ENCODE peak calls at places on chromosome 11, in ten cellular contexts. One of them, this sample, is unnamed.

GRCh38 chr11:118903204-118904015 is 19.7 kb downstream of the CXCR5 start:
- DNase-seq in ovary: no peak
- DNase-seq in gastrocnemius medialis: peak
- DNase-seq in upper lobe of left lung: peak
- DNase-seq in HCT116: no peak
- DNase-seq in Peyer's patch: no peak
- DNase-seq in H1: no peak
- DNase-seq in K562: no peak
- DNase-seq in heart left ventricle: peak
- DNase-seq in transverse colon: no peak
- DNase-seq in this sample: no peak

GRCh38 chr11:62124186-62125113 is 639 bp downstream of the INCENP start:
- DNase-seq in ovary: no peak
- DNase-seq in gastrocnemius medialis: no peak
- DNase-seq in upper lobe of left lung: no peak
- DNase-seq in HCT116: no peak
- DNase-seq in Peyer's patch: no peak
- DNase-seq in H1: no peak
- DNase-seq in K562: peak
- DNase-seq in heart left ventricle: no peak
- DNase-seq in transverse colon: peak
- DNase-seq in this sample: peak

GRCh38 chr11:2951235-2952110 is 22.3 kb upstream of the PHLDA2 start:
- DNase-seq in ovary: no peak
- DNase-seq in gastrocnemius medialis: no peak
- DNase-seq in upper lobe of left lung: no peak
- DNase-seq in HCT116: no peak
- DNase-seq in Peyer's patch: no peak
- DNase-seq in H1: no peak
- DNase-seq in K562: no peak
- DNase-seq in heart left ventricle: no peak
- DNase-seq in transverse colon: no peak
- DNase-seq in this sample: no peak

GRCh38 chr11:120996973-120997372 is 26.9 kb upstream of the TBCEL start:
- DNase-seq in ovary: no peak
- DNase-seq in gastrocnemius medialis: no peak
- DNase-seq in upper lobe of left lung: no peak
- DNase-seq in HCT116: no peak
- DNase-seq in Peyer's patch: no peak
- DNase-seq in H1: no peak
- DNase-seq in K562: no peak
- DNase-seq in heart left ventricle: no peak
- DNase-seq in transverse colon: no peak
- DNase-seq in this sample: no peak

GRCh38 chr11:87280143-87280542 is 242.4 kb downstream of the TMEM135 start:
- DNase-seq in ovary: no peak
- DNase-seq in gastrocnemius medialis: no peak
- DNase-seq in upper lobe of left lung: no peak
- DNase-seq in HCT116: no peak
- DNase-seq in Peyer's patch: no peak
- DNase-seq in H1: no peak
- DNase-seq in K562: no peak
- DNase-seq in heart left ventricle: no peak
- DNase-seq in transverse colon: no peak
- DNase-seq in this sample: no peak

GRCh38 chr11:119590651-119591308 is 138.2 kb downstream of the NECTIN1 start:
- DNase-seq in ovary: no peak
- DNase-seq in gastrocnemius medialis: no peak
- DNase-seq in upper lobe of left lung: no peak
- DNase-seq in HCT116: no peak
- DNase-seq in Peyer's patch: no peak
- DNase-seq in H1: no peak
- DNase-seq in K562: no peak
- DNase-seq in heart left ventricle: no peak
- DNase-seq in transverse colon: no peak
- DNase-seq in this sample: no peak

GRCh38 chr11:66247801-66248200 is 20.6 kb upstream of the RAB1B start:
- DNase-seq in ovary: no peak
- DNase-seq in gastrocnemius medialis: no peak
- DNase-seq in upper lobe of left lung: no peak
- DNase-seq in HCT116: no peak
- DNase-seq in Peyer's patch: no peak
- DNase-seq in H1: no peak
- DNase-seq in K562: no peak
- DNase-seq in heart left ventricle: no peak
- DNase-seq in transverse colon: no peak
- DNase-seq in this sample: no peak

GRCh38 chr11:29272019-29272654 is 744.7 kb downstream of the KCNA4 start:
- DNase-seq in ovary: no peak
- DNase-seq in gastrocnemius medialis: no peak
- DNase-seq in upper lobe of left lung: no peak
- DNase-seq in HCT116: peak
- DNase-seq in Peyer's patch: no peak
- DNase-seq in H1: no peak
- DNase-seq in K562: no peak
- DNase-seq in heart left ventricle: no peak
- DNase-seq in transverse colon: no peak
- DNase-seq in this sample: no peak

GRCh38 chr11:13303668-13304649 is 26.4 kb downstream of the BMAL1 start:
- DNase-seq in ovary: no peak
- DNase-seq in gastrocnemius medialis: no peak
- DNase-seq in upper lobe of left lung: no peak
- DNase-seq in HCT116: no peak
- DNase-seq in Peyer's patch: no peak
- DNase-seq in H1: no peak
- DNase-seq in K562: no peak
- DNase-seq in heart left ventricle: no peak
- DNase-seq in transverse colon: no peak
- DNase-seq in this sample: no peak

GRCh38 chr11:73326929-73327811 is 19.1 kb downstream of the ARHGEF17 start:
- DNase-seq in ovary: no peak
- DNase-seq in gastrocnemius medialis: no peak
- DNase-seq in upper lobe of left lung: no peak
- DNase-seq in HCT116: no peak
- DNase-seq in Peyer's patch: no peak
- DNase-seq in H1: no peak
- DNase-seq in K562: no peak
- DNase-seq in heart left ventricle: peak
- DNase-seq in transverse colon: no peak
- DNase-seq in this sample: no peak

GRCh38 chr11:79296113-79296512 is 144.7 kb downstream of the TENM4 start:
- DNase-seq in ovary: no peak
- DNase-seq in gastrocnemius medialis: no peak
- DNase-seq in upper lobe of left lung: no peak
- DNase-seq in HCT116: no peak
- DNase-seq in Peyer's patch: no peak
- DNase-seq in H1: no peak
- DNase-seq in K562: no peak
- DNase-seq in heart left ventricle: no peak
- DNase-seq in transverse colon: no peak
- DNase-seq in this sample: no peak

GRCh38 chr11:102495161-102496042 is 35.1 kb downstream of the MMP7 start:
- DNase-seq in ovary: no peak
- DNase-seq in gastrocnemius medialis: no peak
- DNase-seq in upper lobe of left lung: no peak
- DNase-seq in HCT116: peak
- DNase-seq in Peyer's patch: no peak
- DNase-seq in H1: peak
- DNase-seq in K562: peak
- DNase-seq in heart left ventricle: no peak
- DNase-seq in transverse colon: peak
- DNase-seq in this sample: peak

GRCh38 chr11:115242982-115243381 is 261.2 kb downstream of the CADM1 start:
- DNase-seq in ovary: no peak
- DNase-seq in gastrocnemius medialis: no peak
- DNase-seq in upper lobe of left lung: no peak
- DNase-seq in HCT116: no peak
- DNase-seq in Peyer's patch: no peak
- DNase-seq in H1: no peak
- DNase-seq in K562: no peak
- DNase-seq in heart left ventricle: no peak
- DNase-seq in transverse colon: no peak
- DNase-seq in this sample: no peak

GRCh38 chr11:44036811-44037657 is 10.7 kb upstream of the ACCSL start:
- DNase-seq in ovary: peak
- DNase-seq in gastrocnemius medialis: peak
- DNase-seq in upper lobe of left lung: peak
- DNase-seq in HCT116: peak
- DNase-seq in Peyer's patch: peak
- DNase-seq in H1: peak
- DNase-seq in K562: peak
- DNase-seq in heart left ventricle: peak
- DNase-seq in transverse colon: peak
- DNase-seq in this sample: peak
- TF ChIP-seq POLR2A in ovary: peak
- TF ChIP-seq POLR2A in gastrocnemius medialis: no peak
- TF ChIP-seq POLR2A in upper lobe of left lung: no peak
- TF ChIP-seq POLR2A in HCT116: no peak
- TF ChIP-seq POLR2A in Peyer's patch: no peak
- TF ChIP-seq POLR2A in H1: no peak
- TF ChIP-seq POLR2A in K562: no peak
- TF ChIP-seq POLR2A in heart left ventricle: no peak
- TF ChIP-seq POLR2A in transverse colon: no peak
- TF ChIP-seq POLR2A in this sample: no peak

GRCh38 chr11:14860511-14860910 is 31.5 kb downstream of the CYP2R1 start:
- DNase-seq in ovary: no peak
- DNase-seq in gastrocnemius medialis: no peak
- DNase-seq in upper lobe of left lung: no peak
- DNase-seq in HCT116: no peak
- DNase-seq in Peyer's patch: no peak
- DNase-seq in H1: no peak
- DNase-seq in K562: no peak
- DNase-seq in heart left ventricle: no peak
- DNase-seq in transverse colon: no peak
- DNase-seq in this sample: no peak
- TF ChIP-seq CTCF in ovary: no peak
- TF ChIP-seq CTCF in gastrocnemius medialis: no peak
- TF ChIP-seq CTCF in upper lobe of left lung: no peak
- TF ChIP-seq CTCF in HCT116: no peak
- TF ChIP-seq CTCF in Peyer's patch: no peak
- TF ChIP-seq CTCF in H1: no peak
- TF ChIP-seq CTCF in K562: no peak
- TF ChIP-seq CTCF in heart left ventricle: no peak
- TF ChIP-seq CTCF in transverse colon: no peak
- TF ChIP-seq CTCF in this sample: no peak

DNA sequence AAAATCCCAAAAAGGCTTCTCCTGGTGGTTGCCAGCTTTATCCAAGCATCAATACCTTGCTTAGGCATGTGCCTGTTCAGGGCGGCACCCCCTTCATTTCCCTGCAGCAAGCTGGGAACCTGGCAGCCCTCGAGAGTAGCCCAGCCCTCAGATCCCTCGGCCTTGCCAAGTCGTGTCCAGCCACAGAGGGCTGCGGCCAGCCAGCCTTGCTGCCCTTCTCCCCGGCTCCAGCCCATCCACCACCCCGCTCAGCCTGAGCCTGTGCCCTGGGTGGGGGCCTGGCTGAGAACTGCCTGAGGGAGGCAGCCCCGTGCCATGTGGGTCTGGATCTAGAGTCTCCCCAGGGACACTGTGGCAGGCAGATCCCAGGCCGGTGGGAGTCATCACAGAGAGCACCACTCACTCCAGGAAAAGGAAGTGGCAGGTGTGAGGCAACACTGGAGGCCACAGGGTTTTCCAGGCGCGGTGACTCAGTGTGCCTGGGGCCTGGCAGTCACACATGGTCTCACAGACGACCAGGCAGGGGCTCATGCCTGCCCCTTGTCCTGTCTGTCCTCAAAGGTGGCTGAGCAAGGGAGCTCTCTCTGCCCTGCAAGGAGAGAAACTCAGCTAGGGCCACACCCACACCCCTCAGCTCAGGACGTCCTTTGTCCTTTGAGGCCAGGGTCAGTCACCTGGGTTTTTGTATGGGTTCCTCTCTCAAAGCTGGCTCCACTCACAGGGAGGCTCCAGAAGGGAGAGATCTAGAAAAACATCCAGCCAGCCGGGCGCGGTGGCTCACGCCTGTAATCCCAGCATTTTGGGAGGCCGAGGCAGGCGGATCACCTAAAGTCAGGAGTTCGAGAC is 12.2 kb upstream of the CDC42BPG start:
- DNase-seq in ovary: no peak
- DNase-seq in gastrocnemius medialis: peak
- DNase-seq in upper lobe of left lung: no peak
- DNase-seq in HCT116: peak
- DNase-seq in Peyer's patch: no peak
- DNase-seq in H1: no peak
- DNase-seq in K562: no peak
- DNase-seq in heart left ventricle: no peak
- DNase-seq in transverse colon: peak
- DNase-seq in this sample: peak
- TF ChIP-seq POLR2A in ovary: no peak
- TF ChIP-seq POLR2A in gastrocnemius medialis: peak
- TF ChIP-seq POLR2A in upper lobe of left lung: no peak
- TF ChIP-seq POLR2A in HCT116: no peak
- TF ChIP-seq POLR2A in Peyer's patch: peak
- TF ChIP-seq POLR2A in H1: no peak
- TF ChIP-seq POLR2A in K562: no peak
- TF ChIP-seq POLR2A in heart left ventricle: no peak
- TF ChIP-seq POLR2A in transverse colon: no peak
- TF ChIP-seq POLR2A in this sample: no peak

GRCh38 chr11:134557571-134558257 is 145.7 kb upstream of the B3GAT1 start:
- DNase-seq in ovary: no peak
- DNase-seq in gastrocnemius medialis: no peak
- DNase-seq in upper lobe of left lung: no peak
- DNase-seq in HCT116: no peak
- DNase-seq in Peyer's patch: no peak
- DNase-seq in H1: no peak
- DNase-seq in K562: no peak
- DNase-seq in heart left ventricle: no peak
- DNase-seq in transverse colon: no peak
- DNase-seq in this sample: no peak

GRCh38 chr11:134558258-134558835 is 146.3 kb upstream of the B3GAT1 start:
- DNase-seq in ovary: no peak
- DNase-seq in gastrocnemius medialis: no peak
- DNase-seq in upper lobe of left lung: no peak
- DNase-seq in HCT116: no peak
- DNase-seq in Peyer's patch: no peak
- DNase-seq in H1: no peak
- DNase-seq in K562: no peak
- DNase-seq in heart left ventricle: no peak
- DNase-seq in transverse colon: no peak
- DNase-seq in this sample: no peak

GRCh38 chr11:134560066-134560465 is 148.0 kb upstream of the B3GAT1 start:
- DNase-seq in ovary: no peak
- DNase-seq in gastrocnemius medialis: no peak
- DNase-seq in upper lobe of left lung: no peak
- DNase-seq in HCT116: no peak
- DNase-seq in Peyer's patch: no peak
- DNase-seq in H1: no peak
- DNase-seq in K562: no peak
- DNase-seq in heart left ventricle: no peak
- DNase-seq in transverse colon: no peak
- DNase-seq in this sample: no peak

GRCh38 chr11:134559617-134559992 is 147.6 kb upstream of the B3GAT1 start:
- DNase-seq in ovary: no peak
- DNase-seq in gastrocnemius medialis: no peak
- DNase-seq in upper lobe of left lung: no peak
- DNase-seq in HCT116: no peak
- DNase-seq in Peyer's patch: no peak
- DNase-seq in H1: no peak
- DNase-seq in K562: no peak
- DNase-seq in heart left ventricle: no peak
- DNase-seq in transverse colon: no peak
- DNase-seq in this sample: no peak

GRCh38 chr11:134558916-134559616 is 147.0 kb upstream of the B3GAT1 start:
- DNase-seq in ovary: no peak
- DNase-seq in gastrocnemius medialis: no peak
- DNase-seq in upper lobe of left lung: no peak
- DNase-seq in HCT116: no peak
- DNase-seq in Peyer's patch: no peak
- DNase-seq in H1: no peak
- DNase-seq in K562: no peak
- DNase-seq in heart left ventricle: no peak
- DNase-seq in transverse colon: no peak
- DNase-seq in this sample: no peak
- TF ChIP-seq CTCF in ovary: no peak
- TF ChIP-seq CTCF in gastrocnemius medialis: no peak
- TF ChIP-seq CTCF in upper lobe of left lung: no peak
- TF ChIP-seq CTCF in HCT116: no peak
- TF ChIP-seq CTCF in Peyer's patch: no peak
- TF ChIP-seq CTCF in H1: no peak
- TF ChIP-seq CTCF in K562: no peak
- TF ChIP-seq CTCF in heart left ventricle: no peak
- TF ChIP-seq CTCF in transverse colon: no peak
- TF ChIP-seq CTCF in this sample: no peak